ENCODE peak calls at places on chromosomes 12 and 14, in four cellular contexts. F, V, Q and O are unnamed samples.

GRCh38 chr12:132772551-132772950 is 10.9 kb upstream of the ANKLE2 start:
- DNase-seq in F (no peak), V (no peak), Q (no peak), O (no peak)

GRCh38 chr14:35121026-35121886 is 534 bp downstream of the PPP2R3C start:
- DNase-seq in F (no peak), V (peak; percentile 21), Q (peak; percentile 3), O (no peak)

GRCh38 chr12:50050410-50051280 is 6.8 kb upstream of the ASIC1 start:
- DNase-seq in F (no peak), V (peak; percentile 90), Q (peak; percentile 82), O (no peak)

GRCh38 chr14:63650336-63650952 is 8.8 kb upstream of the WDR89 start:
- DNase-seq in F (peak; percentile 23), V (peak; percentile 44), Q (peak; percentile 43), O (no peak)

GRCh38 chr12:32558941-32559340 is 120.2 kb upstream of the DNM1L start:
- DNase-seq in F (no peak), V (peak; percentile 47), Q (peak; percentile 86), O (peak; percentile 69)

GRCh38 chr12:87200289-87200979 is 828.8 kb downstream of the C12orf50 start:
- DNase-seq in F (no peak), V (no peak), Q (no peak), O (no peak)

GRCh38 chr14:104682107-104682593 is 7.3 kb upstream of the INF2 start:
- DNase-seq in F (no peak), V (no peak), Q (no peak), O (no peak)

GRCh38 chr12:82800185-82800584 is 113.5 kb downstream of the TMTC2 start:
- DNase-seq in F (no peak), V (no peak), Q (no peak), O (no peak)

DNA sequence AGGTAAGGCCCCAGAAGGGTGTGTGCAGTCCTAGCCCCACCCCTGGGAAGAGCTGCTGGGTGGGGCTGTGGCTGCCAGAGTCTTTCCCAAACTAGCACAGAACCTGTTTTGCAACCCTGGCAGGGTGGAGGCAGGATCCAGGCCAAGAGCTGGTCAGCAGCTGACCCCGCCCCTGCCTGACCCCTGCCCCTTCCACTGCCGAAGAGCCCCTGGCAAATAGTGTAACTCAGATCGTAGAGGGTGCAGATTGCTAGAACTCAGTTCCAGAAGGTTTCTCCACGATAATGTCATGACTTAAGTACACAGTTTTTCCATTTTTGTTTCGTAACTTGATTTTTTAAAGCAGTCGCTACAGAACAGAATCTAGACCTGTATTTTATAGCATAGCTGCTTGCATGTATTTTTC is 26.7 kb upstream of the PNMA1 start:
- DNase-seq in F (no peak), V (peak; percentile 60), Q (peak; percentile 82), O (no peak)
- H3K4me3 ChIP-seq in F (peak overlapping the region; percentile 41), V (no peak overlapping the region), Q (peak overlapping the region; percentile 37), O (no peak overlapping the region)

DNA sequence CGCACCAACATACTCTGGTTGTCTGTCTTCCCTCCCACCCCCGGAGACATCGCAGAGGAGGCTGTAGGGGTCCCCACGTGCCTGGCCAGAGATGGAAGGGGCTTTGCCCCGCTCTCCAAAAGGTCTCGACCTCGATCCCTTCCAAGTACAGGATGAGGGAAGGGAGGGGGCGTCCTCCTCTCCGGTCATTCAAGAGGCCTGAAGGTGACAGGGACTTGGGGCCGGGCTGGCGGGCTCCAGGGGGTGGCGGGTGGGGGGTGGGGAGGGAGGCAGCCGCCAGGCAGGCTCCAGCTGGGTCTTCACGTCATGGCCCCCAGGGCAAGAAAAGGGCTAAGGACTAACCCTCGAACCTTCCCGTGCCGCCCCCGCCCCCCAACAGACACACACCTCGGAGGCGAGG is 15.1 kb downstream of the TBX3 start:
- DNase-seq in F (no peak), V (no peak), Q (no peak), O (no peak)
- H3K4me3 ChIP-seq in F (no peak overlapping the region), V (peak overlapping the region; percentile 61), Q (peak overlapping the region; percentile 75), O (peak overlapping the region; percentile 43)

DNA sequence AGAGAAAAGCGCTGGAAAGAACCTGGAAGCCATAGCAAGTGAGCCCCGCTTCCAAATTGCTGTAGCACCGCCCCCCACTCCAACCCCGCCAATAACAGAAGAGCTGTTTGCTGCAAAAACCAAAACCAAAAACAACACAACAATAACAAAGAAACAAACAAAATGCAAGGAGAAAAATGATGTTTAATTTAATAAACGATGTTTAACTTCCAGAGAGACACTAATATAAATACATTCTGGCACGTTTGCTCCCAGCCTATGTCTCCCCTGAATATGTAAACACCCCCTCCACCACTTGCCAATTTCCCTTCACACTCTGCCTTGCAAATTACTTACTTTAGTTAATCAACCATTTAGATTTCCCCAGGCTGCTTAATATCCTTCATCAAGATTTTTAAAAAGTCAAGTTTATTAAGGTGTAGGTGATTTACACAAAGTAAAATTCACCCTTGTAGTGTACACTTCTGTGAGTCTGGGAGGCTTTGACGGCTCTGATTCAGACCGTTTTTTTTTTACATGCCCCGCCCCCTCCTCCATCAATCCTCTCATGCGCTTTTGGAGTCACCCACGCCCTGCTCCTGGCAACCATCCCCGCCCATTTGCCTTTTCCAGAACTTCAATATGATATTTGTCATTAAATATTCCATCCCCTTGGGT is 482 bp upstream of the IFI27L2 start:
- DNase-seq in F (peak; percentile 5), V (peak; percentile 48), Q (peak; percentile 53), O (no peak)
- H3K4me3 ChIP-seq in F (peak overlapping the region; percentile 54), V (peak overlapping the region; percentile 53), Q (peak overlapping the region; percentile 93), O (peak overlapping the region; percentile 60)

GRCh38 chr14:25237845-25238244 is 187.9 kb upstream of the STXBP6 start:
- DNase-seq in F (no peak), V (peak; percentile 3), Q (peak; percentile 11), O (no peak)
- H3K4me3 ChIP-seq in F (no peak overlapping the region), V (no peak overlapping the region), Q (no peak overlapping the region), O (no peak overlapping the region)

DNA sequence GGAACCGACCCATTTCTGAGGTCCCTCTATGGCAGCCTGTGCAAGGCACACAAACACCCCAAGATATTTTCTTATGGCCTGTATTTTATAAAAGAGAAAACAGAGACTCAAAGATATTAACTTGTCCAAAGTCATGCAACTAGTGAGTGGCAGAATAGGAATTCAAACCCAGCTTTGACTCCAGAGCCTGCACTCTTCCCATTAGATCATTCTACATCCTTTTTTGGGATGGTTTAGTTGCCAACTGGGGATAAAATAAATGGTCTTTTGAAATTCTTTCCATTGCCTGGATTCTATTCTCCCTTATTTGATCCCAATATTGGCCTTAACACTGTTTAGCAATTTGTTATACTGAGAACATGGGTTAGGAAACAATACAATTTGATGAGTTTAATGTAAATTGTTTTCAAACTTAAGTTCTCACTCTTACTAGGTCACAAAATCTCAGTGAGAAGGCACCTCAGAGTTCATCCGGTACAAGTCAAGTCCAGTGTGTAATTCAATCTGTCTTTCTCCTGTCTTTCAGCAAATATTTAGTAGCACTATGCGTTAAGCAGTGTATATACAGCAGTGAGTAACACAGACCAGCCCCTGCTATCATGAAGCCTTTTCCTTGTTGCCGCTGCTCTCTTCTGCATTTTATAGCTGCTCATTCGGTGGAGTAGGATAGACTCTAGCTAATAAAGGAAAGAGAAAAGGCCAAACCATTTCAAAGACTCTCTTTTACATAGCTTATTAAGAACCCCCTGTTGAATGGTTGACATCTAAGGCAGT is 162.1 kb upstream of the IFNG-AS1 start:
- DNase-seq in F (no peak), V (peak; percentile 24), Q (peak; percentile 9), O (no peak)
- H3K4me3 ChIP-seq in F (no peak overlapping the region), V (peak overlapping the region; percentile 60), Q (peak overlapping the region; percentile 81), O (peak overlapping the region; percentile 43)

GRCh38 chr12:92600052-92600451 is 102.7 kb upstream of the PLEKHG7 start:
- DNase-seq in F (no peak), V (no peak), Q (no peak), O (no peak)
- H3K4me3 ChIP-seq in F (no peak overlapping the region), V (no peak overlapping the region), Q (no peak overlapping the region), O (no peak overlapping the region)

GRCh38 chr14:61568572-61569011 is 126.7 kb upstream of the HIF1A start:
- DNase-seq in F (peak; percentile 26), V (no peak), Q (no peak), O (no peak)
- H3K4me3 ChIP-seq in F (peak overlapping the region; percentile 28), V (no peak overlapping the region), Q (no peak overlapping the region), O (no peak overlapping the region)

GRCh38 chr12:55937956-55938355 is 7.0 kb downstream of the DGKA start:
- DNase-seq in F (no peak), V (no peak), Q (no peak), O (no peak)

GRCh38 chr12:55942055-55942454 is 11.1 kb downstream of the DGKA start:
- DNase-seq in F (no peak), V (no peak), Q (no peak), O (no peak)

GRCh38 chr12:55942577-55943136 is 11.7 kb downstream of the DGKA start:
- DNase-seq in F (no peak), V (no peak), Q (no peak), O (no peak)

GRCh38 chr12:55938826-55939501 is 8.0 kb downstream of the DGKA start:
- DNase-seq in F (no peak), V (no peak), Q (no peak), O (no peak)

DNA sequence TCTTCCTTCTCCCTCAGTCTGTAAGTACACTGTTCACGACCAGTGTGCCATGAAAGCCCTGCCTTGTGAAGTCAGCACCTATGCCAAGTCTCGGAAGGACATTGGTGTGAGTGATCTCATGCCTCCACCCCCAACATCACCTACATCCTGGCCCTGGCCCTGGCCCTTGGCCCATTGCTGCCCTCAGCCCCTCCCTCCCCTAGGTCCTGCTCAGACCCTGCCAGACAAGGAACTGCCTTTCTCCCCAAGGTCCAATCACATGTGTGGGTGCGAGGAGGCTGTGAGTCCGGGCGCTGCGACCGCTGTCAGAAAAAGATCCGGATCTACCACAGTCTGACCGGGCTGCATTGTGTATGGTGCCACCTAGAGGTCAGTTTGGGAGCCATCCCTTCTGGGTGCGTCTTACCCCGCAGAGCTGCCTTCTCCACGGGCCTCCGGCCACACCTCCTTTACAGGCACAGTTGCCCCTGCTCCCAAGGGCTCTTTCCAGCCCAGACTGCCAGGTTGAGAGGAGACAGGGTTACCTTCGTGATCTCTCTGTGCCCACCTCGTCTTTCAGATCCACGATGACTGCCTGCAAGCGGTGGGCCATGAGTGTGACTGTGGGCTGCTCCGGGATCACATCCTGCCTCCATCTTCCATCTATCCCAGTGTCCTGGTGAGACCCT is 9.2 kb downstream of the DGKA start:
- DNase-seq in F (peak; percentile 68), V (peak; percentile 90), Q (peak; percentile 87), O (no peak)
- H3K4me3 ChIP-seq in F (no peak overlapping the region), V (no peak overlapping the region), Q (no peak overlapping the region), O (no peak overlapping the region)

DNA sequence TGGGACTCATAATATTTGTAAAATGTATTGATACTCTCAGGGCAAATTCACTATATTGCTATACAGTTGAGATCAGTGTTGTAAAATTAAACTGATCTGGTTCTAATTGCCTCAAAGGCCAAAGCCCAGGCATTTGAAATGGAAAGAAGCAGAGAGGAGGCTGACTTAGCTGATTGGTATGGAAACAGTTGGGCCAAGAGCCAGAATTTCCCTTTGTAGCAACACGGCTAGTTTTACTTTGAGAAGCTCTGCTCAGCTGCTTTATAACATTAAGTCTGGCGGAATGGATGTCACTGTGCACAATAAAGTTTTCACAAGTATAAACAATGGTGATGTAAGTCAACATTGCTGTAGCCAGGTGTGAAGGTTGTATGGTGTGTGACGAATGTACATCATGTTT is 186.4 kb downstream of the MSRB3 start:
- DNase-seq in F (no peak), V (peak; percentile 86), Q (peak; percentile 94), O (peak; percentile 71)
- H3K4me3 ChIP-seq in F (no peak overlapping the region), V (no peak overlapping the region), Q (no peak overlapping the region), O (no peak overlapping the region)

GRCh38 chr12:28824193-28824846 is 324.8 kb upstream of the FAR2 start:
- DNase-seq in F (no peak), V (no peak), Q (no peak), O (no peak)
- H3K4me3 ChIP-seq in F (no peak overlapping the region), V (no peak overlapping the region), Q (no peak overlapping the region), O (no peak overlapping the region)